ENCODE peak calls at places on chromosome 5, in ten cellular contexts. X is HCT116; T is heart right ventricle; K is prostate gland; S is left ventricle myocardium inferior; P is CD8-positive, alpha-beta T cell; J is body of pancreas; E is effector memory CD4-positive, alpha-beta T cell; B is right atrium auricular region; C is GM23248. V is an unnamed sample. For H3K4me1 and H3K9me3, the result is how much of the 10 kb centered on the place peaks cover.

GRCh38 chr5:142644640-142645361 is 41.1 kb downstream of the FGF1 start:
- DNase-seq in X (peak), T (peak), K (peak), S (no peak), P (no peak), J (no peak), E (no peak), B (peak), C (peak), V (peak)

GRCh38 chr5:142841511-142842255 is 71.5 kb downstream of the ARHGAP26 start:
- DNase-seq in X (no peak), T (peak), K (no peak), S (peak), P (no peak), J (no peak), E (no peak), B (peak), C (peak), V (no peak)

GRCh38 chr5:135977375-135977928 is 22.7 kb upstream of the LECT2 start:
- DNase-seq in X (peak), T (peak), K (no peak), S (peak), P (peak), J (peak), E (peak), B (peak), C (no peak), V (peak)

GRCh38 chr5:125798311-125798710 is 624.9 kb upstream of the GRAMD2B start:
- DNase-seq in X (peak), T (no peak), K (no peak), S (no peak), P (no peak), J (no peak), E (no peak), B (no peak), C (peak), V (no peak)

GRCh38 chr5:120017523-120017922 is 388.2 kb downstream of the FAM170A start:
- DNase-seq in X (no peak), T (no peak), K (no peak), S (no peak), P (no peak), J (no peak), E (no peak), B (no peak), C (peak), V (no peak)

GRCh38 chr5:1568201-1568979 is 44.6 kb upstream of the LPCAT1 start:
- DNase-seq in X (no peak), T (peak), K (no peak), S (no peak), P (no peak), J (no peak), E (no peak), B (no peak), C (peak), V (no peak)

GRCh38 chr5:40549611-40550010 is 130.1 kb upstream of the PTGER4 start:
- DNase-seq in X (no peak), T (no peak), K (no peak), S (no peak), P (no peak), J (no peak), E (no peak), B (no peak), C (peak), V (no peak)

GRCh38 chr5:154002511-154003020 is 36.1 kb downstream of the FAM114A2 start:
- DNase-seq in X (no peak), T (no peak), K (no peak), S (no peak), P (no peak), J (no peak), E (no peak), B (no peak), C (no peak), V (no peak)

GRCh38 chr5:66653380-66653779 is 57.2 kb downstream of the MAST4 start:
- DNase-seq in X (no peak), T (no peak), K (no peak), S (no peak), P (no peak), J (no peak), E (no peak), B (no peak), C (peak), V (peak)

GRCh38 chr5:149358294-149358651 is 427 bp downstream of the PCYOX1L start:
- DNase-seq in X (no peak), T (peak), K (no peak), S (peak), P (peak), J (peak), E (no peak), B (no peak), C (peak), V (no peak)

GRCh38 chr5:160181965-160182622 is 47.2 kb upstream of the FABP6 start:
- DNase-seq in X (no peak), T (no peak), K (no peak), S (no peak), P (no peak), J (no peak), E (no peak), B (no peak), C (peak), V (no peak)

GRCh38 chr5:37900692-37901091 is 60.9 kb upstream of the GDNF start:
- DNase-seq in X (peak), T (peak), K (no peak), S (peak), P (no peak), J (peak), E (no peak), B (peak), C (peak), V (no peak)

GRCh38 chr5:133605323-133605722 is 7.0 kb downstream of the FSTL4 start:
- DNase-seq in X (no peak), T (peak), K (no peak), S (no peak), P (no peak), J (no peak), E (no peak), B (no peak), C (no peak), V (no peak)

GRCh38 chr5:16934669-16935068 is 1.4 kb downstream of the MYO10 start:
- DNase-seq in X (no peak), T (no peak), K (peak), S (no peak), P (no peak), J (no peak), E (no peak), B (no peak), C (peak), V (no peak)

GRCh38 chr5:123265551-123265950 is 157.7 kb downstream of the CEP120 start:
- DNase-seq in X (no peak), T (no peak), K (no peak), S (no peak), P (no peak), J (no peak), E (no peak), B (no peak), C (peak), V (no peak)

GRCh38 chr5:113268232-113268631 is 166.6 kb downstream of the TSSK1B start:
- DNase-seq in X (no peak), T (no peak), K (no peak), S (no peak), P (no peak), J (no peak), E (no peak), B (no peak), C (no peak), V (peak)

GRCh38 chr5:113271753-113272454 is 162.9 kb downstream of the TSSK1B start:
- DNase-seq in X (no peak), T (no peak), K (no peak), S (no peak), P (no peak), J (no peak), E (no peak), B (no peak), C (no peak), V (no peak)

GRCh38 chr5:113269023-113269997 is 165.5 kb downstream of the TSSK1B start:
- DNase-seq in X (no peak), T (no peak), K (no peak), S (no peak), P (no peak), J (no peak), E (no peak), B (no peak), C (no peak), V (no peak)

GRCh38 chr5:113270081-113270480 is 164.7 kb downstream of the TSSK1B start:
- DNase-seq in X (no peak), T (no peak), K (no peak), S (no peak), P (no peak), J (no peak), E (no peak), B (no peak), C (no peak), V (no peak)

DNA sequence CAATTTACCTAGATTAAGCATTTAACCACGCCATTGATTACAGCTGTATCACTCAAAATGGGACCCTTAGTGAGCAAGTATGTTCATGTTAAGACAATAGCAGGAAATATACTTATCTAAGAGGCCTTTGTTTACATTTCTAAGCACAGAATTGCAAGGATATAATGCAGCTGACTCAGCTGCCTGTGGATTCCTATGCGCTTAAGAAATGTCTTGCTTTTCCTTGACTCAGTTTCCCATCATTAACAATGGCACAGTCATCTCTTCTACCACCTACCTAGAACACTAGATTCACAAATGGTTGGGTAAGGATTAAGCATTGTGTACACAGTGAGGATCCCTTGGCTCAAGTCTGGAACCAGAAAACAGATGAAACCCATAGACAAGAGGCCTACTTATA is 163.8 kb downstream of the TSSK1B start:
- DNase-seq in X (no peak), T (no peak), K (no peak), S (no peak), P (no peak), J (no peak), E (no peak), B (no peak), C (peak), V (no peak)
- H3K4me1 ChIP-seq in X (under half), T (half or more), K (under half), S (half or more), P (under half), J (under half), E (under half), B (under half), C (under half), V (half or more)

DNA sequence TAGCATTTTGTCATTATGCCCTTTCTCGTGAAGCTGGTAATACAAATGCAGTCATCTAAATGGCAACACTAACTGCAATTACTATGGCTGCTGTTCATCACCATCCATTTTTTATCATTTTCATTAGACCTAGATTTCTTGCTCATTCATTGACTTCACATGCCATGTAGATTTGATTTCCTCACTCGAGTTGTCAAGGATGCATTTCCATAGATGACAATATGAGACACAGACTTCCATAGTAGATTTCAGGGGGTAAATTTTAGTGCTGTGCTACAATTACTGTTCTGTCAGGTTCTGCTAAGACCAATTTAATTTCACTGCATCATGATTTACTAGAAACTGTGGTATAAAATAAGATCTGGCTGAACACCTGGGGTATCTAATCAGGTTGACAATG is 589.2 kb downstream of the SEMA5A start:
- DNase-seq in X (no peak), T (no peak), K (no peak), S (no peak), P (no peak), J (no peak), E (no peak), B (no peak), C (no peak), V (no peak)
- H3K9me3 ChIP-seq in X (under half), T (under half), K (under half), S (under half), P (under half), J (under half), E (under half), B (under half), C (under half), V (under half)

DNA sequence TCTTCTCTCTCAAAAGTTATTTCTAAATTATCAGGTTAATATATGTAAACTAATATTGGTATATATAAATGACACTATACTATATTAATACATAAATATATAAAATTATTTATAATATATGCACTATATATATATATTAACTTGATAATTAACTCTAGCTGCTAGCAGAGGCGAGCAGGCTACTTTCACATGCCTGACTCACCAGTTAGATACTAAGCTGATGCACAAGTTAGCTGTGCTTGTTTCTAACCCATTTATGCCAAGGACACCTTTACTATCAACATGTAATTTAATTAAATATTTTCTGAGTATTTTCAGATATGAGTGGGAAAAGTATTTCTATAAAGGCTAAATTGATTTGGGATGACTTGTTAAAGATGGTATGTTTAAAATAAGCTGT is 70.1 kb downstream of the TRIO start:
- DNase-seq in X (no peak), T (no peak), K (no peak), S (no peak), P (no peak), J (no peak), E (no peak), B (no peak), C (peak), V (no peak)
- H3K4me1 ChIP-seq in X (under half), T (half or more), K (under half), S (half or more), P (under half), J (under half), E (under half), B (under half), C (half or more), V (half or more)

GRCh38 chr5:179113945-179114641 is 53.9 kb downstream of the ZNF354C start:
- DNase-seq in X (no peak), T (no peak), K (no peak), S (no peak), P (no peak), J (no peak), E (no peak), B (peak), C (no peak), V (no peak)

GRCh38 chr5:179113143-179113530 is 53.0 kb downstream of the ZNF354C start:
- DNase-seq in X (no peak), T (no peak), K (no peak), S (no peak), P (no peak), J (no peak), E (no peak), B (peak), C (no peak), V (no peak)

GRCh38 chr5:179112469-179113142 is 52.4 kb downstream of the ZNF354C start:
- DNase-seq in X (no peak), T (no peak), K (no peak), S (no peak), P (no peak), J (no peak), E (no peak), B (peak), C (no peak), V (no peak)

GRCh38 chr5:179111267-179112207 is 51.4 kb downstream of the ZNF354C start:
- DNase-seq in X (no peak), T (no peak), K (no peak), S (no peak), P (no peak), J (no peak), E (no peak), B (peak), C (no peak), V (no peak)

GRCh38 chr5:179110528-179110927 is 50.4 kb downstream of the ZNF354C start:
- DNase-seq in X (no peak), T (no peak), K (no peak), S (no peak), P (no peak), J (no peak), E (no peak), B (peak), C (no peak), V (no peak)
- H3K9me3 ChIP-seq in X (under half), T (half or more), K (under half), S (half or more), P (under half), J (under half), E (under half), B (half or more), C (under half), V (under half)

GRCh38 chr5:132273631-132274030 is 16.1 kb downstream of the PDLIM4 start:
- DNase-seq in X (no peak), T (no peak), K (no peak), S (no peak), P (no peak), J (no peak), E (no peak), B (no peak), C (no peak), V (no peak)
- H3K4me1 ChIP-seq in X (under half), T (under half), K (under half), S (under half), P (under half), J (under half), E (under half), B (under half), C (under half), V (under half)